ENCODE peak calls at places on chromosomes 1 and 21, in seven cellular contexts. W is activated CD4-positive, alpha-beta T cell treated with anti-CD3 and anti-CD28 coated beads, Interleukin-2, amount 10 ng/mL, durations not matched to agents 7 days and 5 days; X is A549; N is GDM1; B is ELR; D is NCI-H1092; E is esophagus squamous epithelium. U is an unnamed sample.

GRCh38 chr1:113452921-113453770 is 62.8 kb downstream of the MAGI3 start:
- DNase-seq in X (no peak), W (peak), N (peak), D (peak), B (peak), E (no peak), U (peak)

GRCh38 chr1:207811920-207812720 is 60.3 kb downstream of the CD46 start:
- DNase-seq in N (no peak), E (no peak), B (peak), D (no peak), X (peak), W (no peak), U (no peak)

GRCh38 chr1:26961826-26962225 is 1.6 kb upstream of the KDF1 start:
- DNase-seq in B (peak), N (peak), W (no peak), X (peak), D (no peak), E (no peak), U (no peak)

GRCh38 chr1:86201321-86201720 is 44.7 kb upstream of the COL24A1 start:
- DNase-seq in E (no peak), N (no peak), B (no peak), D (no peak), W (no peak), X (no peak), U (no peak)

GRCh38 chr21:23402929-23403520 is 2204.3 kb downstream of the MRPL39 start:
- DNase-seq in N (no peak), W (no peak), B (no peak), E (no peak), X (no peak), D (no peak), U (no peak)

GRCh38 chr1:218164930-218165686 is 120.0 kb upstream of the RRP15 start:
- DNase-seq in X (peak), B (peak), D (no peak), N (no peak), E (no peak), W (no peak), U (no peak)

GRCh38 chr1:220999872-221000863 is 120.9 kb downstream of the HLX start:
- DNase-seq in N (no peak), X (no peak), D (no peak), W (no peak), B (no peak), E (no peak), U (peak)

GRCh38 chr1:44724408-44725308 is 6.3 kb downstream of the RNU5D-1 start:
- DNase-seq in E (no peak), D (no peak), N (no peak), X (no peak), W (no peak), B (no peak), U (peak)

GRCh38 chr1:44919387-44919786 is 67.0 kb downstream of the EIF2B3 start:
- DNase-seq in E (no peak), D (no peak), W (no peak), X (no peak), B (no peak), N (no peak), U (no peak)

GRCh38 chr1:33610391-33610790 is 137.9 kb downstream of the ZSCAN20 start:
- DNase-seq in D (no peak), E (no peak), B (no peak), N (no peak), X (no peak), W (no peak), U (no peak)

GRCh38 chr1:20166047-20166446 is 19.8 kb upstream of the UBXN10 start:
- DNase-seq in N (no peak), B (no peak), X (no peak), E (no peak), W (no peak), D (no peak), U (peak)

GRCh38 chr1:58762806-58763205 is 21.0 kb downstream of the JUN start:
- DNase-seq in N (no peak), E (no peak), D (no peak), W (no peak), B (peak), X (no peak), U (no peak)

U was measured in AML-193.